ENCODE peak calls at places on chromosome 16, in nine cellular contexts. T, M, Z, I, E, W, D, R and C are unnamed samples. For H3K4me1, the result is how much of the 10 kb centered on the place peaks cover.

GRCh38 chr16:12876778-12877177 is 24.6 kb upstream of the SHISA9 start:
- DNase-seq in R (no peak), Z (no peak), I (no peak), W (no peak), M (no peak), D (no peak), E (no peak), T (no peak), C (no peak)

GRCh38 chr16:49821614-49822282 is 34.2 kb downstream of the ZNF423 start:
- DNase-seq in I (no peak), R (no peak), W (no peak), D (no peak), M (no peak), E (no peak), T (no peak), Z (no peak), C (no peak)

GRCh38 chr16:49640606-49641005 is 215.3 kb downstream of the ZNF423 start:
- DNase-seq in I (no peak), Z (no peak), T (no peak), M (no peak), R (no peak), D (no peak), E (no peak), W (no peak), C (no peak)

GRCh38 chr16:28103516-28104170 is 40.1 kb upstream of the GSG1L start:
- DNase-seq in Z (no peak), E (no peak), T (no peak), D (no peak), R (no peak), M (no peak), W (no peak), I (no peak), C (no peak)

GRCh38 chr16:17827313-17827712 is 356.6 kb upstream of the XYLT1 start:
- DNase-seq in W (no peak), R (no peak), I (no peak), M (no peak), Z (no peak), T (no peak), D (no peak), E (peak), C (no peak)

GRCh38 chr16:77675464-77676324 is 46.6 kb upstream of the NUDT7 start:
- DNase-seq in I (no peak), M (peak), Z (peak), D (peak), R (peak), E (peak), T (peak), W (peak), C (peak)

GRCh38 chr16:66728117-66728787 is 23.2 kb downstream of the DYNC1LI2 start:
- DNase-seq in D (peak), W (peak), E (peak), Z (peak), R (no peak), T (no peak), M (peak), I (no peak), C (peak)

GRCh38 chr16:4477966-4478365 is 1.8 kb downstream of the HMOX2 start:
- DNase-seq in R (no peak), Z (no peak), I (no peak), E (peak), M (no peak), W (no peak), D (no peak), T (no peak), C (no peak)

GRCh38 chr16:57360321-57360935 is 1.8 kb downstream of the CCL22 start:
- DNase-seq in M (no peak), T (no peak), R (no peak), I (no peak), W (no peak), Z (no peak), D (no peak), E (no peak), C (no peak)
- TF ChIP-seq POLR2A in M (no peak), T (no peak), R (no peak), I (no peak), W (no peak), Z (no peak), D (no peak), E (no peak), C (no peak)

DNA sequence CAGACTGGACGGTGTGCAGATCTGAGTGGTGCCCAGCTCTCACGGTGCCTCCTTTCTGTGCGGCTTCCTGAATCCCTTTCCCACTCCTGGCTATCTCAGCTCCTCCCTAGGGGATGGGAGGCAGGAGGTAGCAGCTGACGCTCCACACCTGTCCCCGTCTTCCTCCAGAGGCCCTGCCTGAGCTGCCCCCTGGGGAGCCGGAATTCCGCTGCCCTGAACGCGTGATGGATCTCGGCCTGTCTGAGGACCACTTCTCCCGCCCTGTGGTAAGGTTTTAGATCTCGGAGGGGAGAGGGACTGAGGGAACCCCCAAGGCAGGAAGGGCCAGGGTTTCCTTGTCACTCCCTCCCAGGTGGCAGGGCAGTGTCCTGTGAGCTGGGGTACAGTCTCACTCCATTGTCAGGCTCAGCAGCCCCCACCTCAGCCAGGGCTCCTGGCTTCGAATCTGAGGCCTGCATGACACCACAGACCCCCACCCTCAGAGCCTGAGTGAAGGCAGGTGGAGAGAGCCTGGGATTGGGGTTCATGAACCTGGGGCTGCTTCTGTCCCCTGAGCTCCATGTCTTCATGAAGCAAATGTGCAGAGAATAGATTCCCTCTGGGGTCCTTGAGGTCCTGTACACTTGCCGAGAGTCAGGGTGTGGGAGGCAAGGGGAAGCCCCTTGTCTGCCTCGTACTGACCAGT is 6.6 kb downstream of the DEF8 start:
- DNase-seq in I (no peak), D (no peak), M (no peak), W (no peak), R (no peak), E (no peak), Z (no peak), T (no peak), C (no peak)
- H3K4me1 ChIP-seq in I (under half), D (under half), M (under half), W (under half), R (under half), E (under half), Z (under half), T (under half), C (under half)

GRCh38 chr16:68065716-68066305 is 19.4 kb upstream of the NFATC3 start:
- DNase-seq in D (no peak), W (no peak), Z (no peak), T (no peak), M (no peak), I (no peak), E (peak), R (no peak), C (peak)
- TF ChIP-seq CTCF in D (no peak), W (no peak), Z (no peak), T (no peak), M (no peak), I (no peak), E (no peak), R (no peak), C (no peak)

GRCh38 chr16:75559002-75559401 is 3.0 kb upstream of the TMEM231 start:
- DNase-seq in I (no peak), M (no peak), Z (no peak), W (no peak), E (no peak), D (no peak), T (no peak), R (no peak), C (no peak)

GRCh38 chr16:75559564-75560372 is 3.7 kb upstream of the TMEM231 start:
- DNase-seq in E (peak), W (peak), D (no peak), Z (no peak), T (no peak), M (no peak), R (no peak), I (no peak), C (no peak)

GRCh38 chr16:75552951-75553350 is 3.1 kb downstream of the TMEM231 start:
- DNase-seq in I (no peak), D (no peak), E (no peak), R (no peak), W (no peak), T (no peak), Z (no peak), M (no peak), C (no peak)

GRCh38 chr16:75555707-75556512 is at the start of gene TMEM231:
- DNase-seq in E (peak), R (peak), Z (peak), D (peak), T (peak), I (peak), W (peak), M (peak), C (peak)

DNA sequence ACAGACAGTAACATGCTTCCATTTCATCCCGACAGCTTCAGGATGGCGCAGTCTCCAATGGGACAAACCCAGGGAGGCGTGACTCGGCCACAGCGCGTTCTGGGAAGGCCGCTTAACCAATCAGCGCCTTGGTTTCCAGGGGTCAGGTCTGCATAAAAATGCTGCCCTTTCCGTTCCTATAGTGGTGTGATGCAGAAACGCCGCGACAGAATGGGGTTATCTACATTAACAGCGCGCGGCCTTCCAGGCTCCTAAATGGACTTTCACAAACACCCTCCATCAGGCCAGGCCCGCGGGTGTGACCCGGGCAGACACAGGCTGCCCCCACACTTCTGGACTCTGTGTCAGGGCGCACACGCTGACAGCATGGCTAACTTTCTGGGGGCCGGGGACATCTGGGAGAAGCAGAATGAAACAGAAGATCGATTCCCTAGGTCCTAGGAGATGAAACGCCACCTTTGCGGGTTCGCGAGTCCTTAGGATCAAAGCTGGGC is 792 bp downstream of the TMEM231 start:
- DNase-seq in T (peak), Z (peak), I (peak), E (peak), D (peak), W (peak), R (no peak), M (peak), C (peak)
- TF ChIP-seq POLR2A in T (peak), Z (peak), I (no peak), E (peak), D (peak), W (no peak), R (no peak), M (no peak), C (no peak)

DNA sequence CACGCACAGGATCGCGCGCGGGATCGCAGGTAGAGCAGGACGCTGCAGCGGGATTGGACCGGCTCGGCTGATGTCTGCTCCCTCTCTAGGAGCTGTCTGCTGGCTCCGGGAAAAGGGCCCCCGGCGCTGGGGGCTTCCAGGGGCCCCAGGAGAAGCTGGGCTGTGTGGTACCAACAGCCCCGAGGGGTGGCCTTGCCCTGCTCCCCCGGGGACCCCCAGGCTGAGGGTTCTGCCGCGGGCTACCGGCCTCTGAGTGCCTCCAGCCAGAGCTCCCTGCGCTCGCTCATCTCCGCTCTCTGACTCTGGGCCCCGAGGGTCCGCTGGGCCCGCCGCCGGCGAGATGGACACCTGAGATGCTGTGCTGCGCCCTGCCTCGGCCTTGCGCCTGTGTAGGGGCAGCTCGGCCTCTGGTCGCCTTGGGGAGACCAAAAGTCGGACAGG is 1.4 kb upstream of the PAQR4 start:
- DNase-seq in I (no peak), W (no peak), Z (no peak), M (no peak), E (no peak), R (no peak), D (no peak), T (no peak), C (no peak)
- H3K4me1 ChIP-seq in I (half or more), W (under half), Z (under half), M (under half), E (under half), R (half or more), D (under half), T (half or more), C (half or more)

DNA sequence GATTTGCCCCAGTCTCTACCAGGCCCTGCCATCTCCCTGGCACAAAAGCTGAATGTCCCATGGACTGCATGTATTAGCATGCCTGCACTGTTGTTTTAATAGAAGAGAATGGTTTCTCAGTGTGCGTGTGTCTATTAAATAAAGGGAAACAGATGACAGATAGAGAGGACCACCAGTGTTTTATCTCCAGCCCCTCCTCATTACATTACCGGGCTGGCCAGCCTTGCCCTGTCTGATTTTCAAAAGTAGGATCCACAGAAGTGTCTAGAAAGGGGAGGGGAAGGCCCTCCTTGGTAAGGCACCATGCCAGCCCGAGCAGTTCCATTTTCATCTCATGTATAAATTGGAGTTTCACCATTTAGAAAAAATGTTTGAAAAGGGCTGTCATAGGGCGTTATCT is 96.8 kb downstream of the SOCS1 start:
- DNase-seq in I (peak), Z (no peak), R (no peak), W (no peak), E (no peak), T (no peak), D (no peak), M (no peak), C (no peak)
- TF ChIP-seq CTCF in I (no peak), Z (no peak), R (no peak), W (no peak), E (no peak), T (no peak), D (no peak), M (no peak), C (no peak)

DNA sequence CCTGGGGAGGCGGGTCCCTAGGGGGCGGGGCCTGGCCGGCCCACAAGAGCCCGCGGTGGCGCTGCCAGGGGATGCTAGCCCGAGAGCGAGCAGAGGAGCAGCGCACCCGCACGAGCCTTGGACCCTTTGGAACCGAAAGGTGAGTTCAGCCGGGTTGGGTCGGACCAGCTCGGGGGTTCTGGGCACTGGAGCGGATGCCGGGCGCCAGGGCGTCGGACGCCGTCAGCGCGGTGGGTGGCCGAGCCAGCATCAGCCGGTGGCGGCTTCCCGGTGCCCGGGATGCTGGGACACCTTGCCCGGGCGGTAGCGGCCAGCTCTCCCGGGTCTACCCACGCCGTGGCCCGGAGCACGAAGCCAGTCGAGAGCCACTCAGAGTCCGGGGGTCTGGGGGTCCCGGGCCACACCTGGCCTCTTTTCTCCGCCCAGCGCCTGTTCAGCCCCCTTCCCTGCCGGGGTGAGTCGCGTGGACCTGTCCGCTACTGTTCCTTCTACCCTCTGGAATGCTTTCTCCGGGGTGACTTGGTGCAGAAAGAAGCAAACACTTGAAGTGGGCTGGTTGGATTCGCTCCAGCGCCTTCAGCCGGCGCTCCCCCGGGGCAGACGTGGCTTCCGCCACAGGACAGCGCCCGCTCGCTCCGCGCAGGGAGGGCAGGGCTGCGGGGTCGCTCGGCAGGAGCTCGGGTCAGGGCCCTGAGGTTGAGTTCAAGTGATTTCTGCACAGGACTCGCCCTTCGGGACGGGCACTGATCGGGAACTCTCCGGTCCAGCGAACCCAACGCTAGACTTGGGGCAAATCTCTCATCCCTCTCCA is at the start of gene SCNN1G:
- DNase-seq in Z (peak), T (no peak), E (no peak), I (peak), W (no peak), R (no peak), D (no peak), M (peak), C (peak)
- TF ChIP-seq POLR2A in Z (no peak), T (no peak), E (no peak), I (no peak), W (no peak), R (no peak), D (no peak), M (no peak), C (no peak)